ENCODE peak calls at places on chromosomes 3 and 15, in seven cellular contexts. Q, E, K, C, Y, S and T are unnamed samples.

GRCh38 chr3:40407007-40407406 is 20.0 kb downstream of the ENTPD3 start:
- DNase-seq in Q (no peak), E (no peak), K (no peak), C (no peak), Y (no peak), S (no peak), T (no peak)

GRCh38 chr3:9316881-9317341 is 45.9 kb upstream of the THUMPD3 start:
- DNase-seq in Q (no peak), E (no peak), K (peak), C (peak), Y (peak), S (peak), T (peak)

GRCh38 chr15:42069496-42070275 is 24.7 kb downstream of the PLA2G4D start:
- DNase-seq in Q (no peak), E (no peak), K (no peak), C (no peak), Y (no peak), S (no peak), T (no peak)

GRCh38 chr3:14537590-14538450 is 2.3 kb downstream of the GRIP2 start:
- DNase-seq in Q (no peak), E (peak), K (no peak), C (no peak), Y (no peak), S (no peak), T (no peak)

GRCh38 chr3:33113772-33114621 is at the start of gene CRTAP:
- DNase-seq in Q (peak), E (peak), K (peak), C (peak), Y (peak), S (peak), T (peak)

GRCh38 chr3:49316696-49317457 is 23.0 kb downstream of the USP4 start:
- DNase-seq in Q (no peak), E (no peak), K (no peak), C (no peak), Y (no peak), S (no peak), T (no peak)

GRCh38 chr15:93217343-93217742 is 128.3 kb upstream of the RGMA start:
- DNase-seq in Q (no peak), E (no peak), K (no peak), C (no peak), Y (no peak), S (no peak), T (no peak)

GRCh38 chr15:72493220-72493619 is 19.1 kb downstream of the ARIH1 start:
- DNase-seq in Q (no peak), E (no peak), K (no peak), C (no peak), Y (no peak), S (no peak), T (no peak)

GRCh38 chr3:149314807-149315578 is 18.4 kb downstream of the TM4SF18 start:
- DNase-seq in Q (peak), E (no peak), K (peak), C (no peak), Y (no peak), S (peak), T (peak)

GRCh38 chr3:13420051-13420816 is at the start of gene NUP210:
- DNase-seq in Q (peak), E (peak), K (no peak), C (no peak), Y (peak), S (no peak), T (no peak)

GRCh38 chr3:129965937-129966336 is 8.6 kb upstream of the TRH start:
- DNase-seq in Q (no peak), E (no peak), K (no peak), C (no peak), Y (no peak), S (no peak), T (no peak)

GRCh38 chr3:71724584-71725278 is 471 bp downstream of the EIF4E3 start:
- DNase-seq in Q (peak), E (peak), K (peak), C (no peak), Y (no peak), S (peak), T (no peak)

GRCh38 chr3:129606522-129607390 is at the start of gene PLXND1:
- DNase-seq in Q (peak), E (peak), K (peak), C (no peak), Y (peak), S (no peak), T (peak)

GRCh38 chr3:38834717-38835116 is 18.7 kb upstream of the SCN10A start:
- DNase-seq in Q (no peak), E (no peak), K (peak), C (no peak), Y (no peak), S (no peak), T (no peak)

GRCh38 chr15:41827290-41827879 is 507 bp upstream of the JMJD7 start:
- DNase-seq in Q (peak), E (no peak), K (no peak), C (no peak), Y (peak), S (peak), T (no peak)

GRCh38 chr15:28881600-28881999 is 4.2 kb upstream of the APBA2 start:
- DNase-seq in Q (no peak), E (no peak), K (no peak), C (no peak), Y (no peak), S (no peak), T (no peak)

GRCh38 chr3:136612512-136612911 is 139.7 kb downstream of the STAG1 start:
- DNase-seq in Q (no peak), E (no peak), K (no peak), C (no peak), Y (no peak), S (no peak), T (no peak)

GRCh38 chr3:3216401-3216800 is 36.9 kb upstream of the CRBN start:
- DNase-seq in Q (no peak), E (no peak), K (no peak), C (no peak), Y (no peak), S (no peak), T (no peak)

GRCh38 chr3:13323822-13324221 is 96.3 kb downstream of the NUP210 start:
- DNase-seq in Q (no peak), E (no peak), K (no peak), C (no peak), Y (no peak), S (no peak), T (no peak)

GRCh38 chr15:90035095-90035834 is 34.1 kb downstream of the ZNF710 start:
- DNase-seq in Q (peak), E (peak), K (peak), C (no peak), Y (no peak), S (peak), T (peak)

GRCh38 chr3:24682141-24682547 is 187.5 kb upstream of the THRB start:
- DNase-seq in Q (no peak), E (no peak), K (peak), C (no peak), Y (no peak), S (peak), T (peak)

GRCh38 chr3:94063497-94064119 is 747 bp downstream of the NSUN3 start:
- DNase-seq in Q (no peak), E (peak), K (no peak), C (no peak), Y (no peak), S (no peak), T (no peak)

GRCh38 chr15:74787251-74788041 is 5.6 kb downstream of the CSK start:
- DNase-seq in Q (peak), E (peak), K (peak), C (peak), Y (peak), S (peak), T (peak)

GRCh38 chr15:59432389-59432788 is 5.6 kb upstream of the FAM81A start:
- DNase-seq in Q (no peak), E (no peak), K (no peak), C (no peak), Y (no peak), S (no peak), T (no peak)

GRCh38 chr3:85384372-85384771 is 425.6 kb downstream of the CADM2 start:
- DNase-seq in Q (no peak), E (no peak), K (no peak), C (no peak), Y (no peak), S (no peak), T (no peak)

GRCh38 chr3:51075221-51075775 is 309.8 kb upstream of the MANF start:
- DNase-seq in Q (no peak), E (no peak), K (no peak), C (no peak), Y (no peak), S (peak), T (no peak)

GRCh38 chr3:57557088-57557537 is 1.0 kb downstream of the PDE12 start:
- DNase-seq in Q (peak), E (peak), K (peak), C (no peak), Y (peak), S (peak), T (peak)

GRCh38 chr3:38004415-38005075 is 14.0 kb downstream of the VILL start:
- DNase-seq in Q (peak), E (peak), K (peak), C (no peak), Y (peak), S (peak), T (peak)

GRCh38 chr3:56019490-56019889 is 448.8 kb downstream of the ERC2 start:
- DNase-seq in Q (no peak), E (no peak), K (peak), C (no peak), Y (no peak), S (no peak), T (no peak)

GRCh38 chr15:42499888-42500609 is 4.6 kb downstream of the SNAP23 start:
- DNase-seq in Q (no peak), E (no peak), K (peak), C (no peak), Y (no peak), S (no peak), T (no peak)

GRCh38 chr3:174125267-174125844 is 727.8 kb downstream of the NLGN1 start:
- DNase-seq in Q (peak), E (peak), K (peak), C (peak), Y (peak), S (peak), T (peak)

GRCh38 chr3:119643094-119643493 is 17.3 kb downstream of the POPDC2 start:
- DNase-seq in Q (no peak), E (no peak), K (peak), C (no peak), Y (no peak), S (no peak), T (no peak)

GRCh38 chr15:98154863-98155262 is 194.4 kb downstream of the ARRDC4 start:
- DNase-seq in Q (no peak), E (no peak), K (peak), C (peak), Y (no peak), S (peak), T (peak)

DNA sequence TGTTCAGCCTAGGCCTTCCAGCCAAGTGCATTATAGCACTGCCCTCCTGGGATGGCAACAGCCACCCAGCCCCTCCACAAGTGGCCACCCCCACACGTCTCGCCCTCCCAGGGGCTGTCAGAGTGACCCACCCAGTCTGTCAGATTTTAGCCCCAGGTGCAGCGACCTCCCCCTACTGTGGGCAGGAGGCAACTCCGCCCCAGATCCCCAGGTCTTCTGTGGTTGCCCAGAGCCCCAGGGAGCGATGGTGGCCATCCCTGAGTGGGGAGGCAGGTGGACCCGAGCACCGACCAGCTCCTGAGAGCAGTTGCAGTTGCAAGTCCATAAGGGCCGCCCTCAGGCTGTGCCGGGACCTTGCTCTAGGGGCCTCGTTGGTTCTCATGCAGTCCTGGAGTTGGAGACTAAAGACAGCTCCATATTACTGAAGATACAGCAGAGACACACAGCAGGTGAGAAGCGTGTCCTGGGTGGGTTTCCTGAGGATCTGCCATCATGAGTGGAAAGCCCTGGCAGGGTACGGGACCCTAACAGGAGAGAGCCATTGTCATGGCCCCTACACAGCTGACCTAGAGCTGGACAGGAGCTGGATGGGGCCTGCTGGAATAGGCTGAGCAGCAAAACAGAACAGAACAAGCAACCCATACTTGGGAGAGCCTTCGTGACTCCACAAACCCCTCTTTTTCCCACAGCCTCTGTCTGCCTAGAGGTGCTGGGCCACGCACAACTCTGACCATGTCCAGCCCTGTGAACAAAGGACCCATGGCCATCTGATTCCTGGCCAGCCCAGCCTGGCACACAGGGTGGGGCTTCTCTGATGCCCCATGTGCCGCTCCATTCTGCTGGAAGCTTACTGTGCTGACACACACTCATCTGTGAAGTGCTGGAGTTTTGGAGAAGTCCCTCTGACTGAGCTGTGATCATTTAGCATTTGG is 110.3 kb upstream of the ALDH1A3 start:
- DNase-seq in Q (no peak), E (no peak), K (no peak), C (no peak), Y (no peak), S (no peak), T (no peak)
- TF ChIP-seq CTCF in Q (no peak), E (no peak), K (no peak), C (no peak), Y (no peak), S (no peak), T (no peak)

GRCh38 chr3:153970735-153971347 is 150.3 kb upstream of the ARHGEF26 start:
- DNase-seq in Q (no peak), E (peak), K (peak), C (no peak), Y (no peak), S (peak), T (peak)
- TF ChIP-seq CTCF in Q (peak), E (peak), K (peak), C (peak), Y (peak), S (peak), T (peak)

GRCh38 chr15:76973362-76973743 is 21.6 kb upstream of the PSTPIP1 start:
- DNase-seq in Q (no peak), E (peak), K (peak), C (no peak), Y (peak), S (no peak), T (no peak)
- TF ChIP-seq CTCF in Q (no peak), E (peak), K (peak), C (peak), Y (peak), S (peak), T (peak)

GRCh38 chr3:15976524-15976923 is 178.7 kb upstream of the ANKRD28 start:
- DNase-seq in Q (no peak), E (no peak), K (no peak), C (no peak), Y (no peak), S (peak), T (no peak)

GRCh38 chr3:15973414-15973813 is 175.6 kb upstream of the ANKRD28 start:
- DNase-seq in Q (no peak), E (no peak), K (no peak), C (no peak), Y (no peak), S (no peak), T (no peak)

GRCh38 chr3:15973930-15974329 is 176.2 kb upstream of the ANKRD28 start:
- DNase-seq in Q (no peak), E (peak), K (no peak), C (no peak), Y (no peak), S (no peak), T (no peak)

GRCh38 chr3:15977089-15977488 is 179.3 kb upstream of the ANKRD28 start:
- DNase-seq in Q (no peak), E (no peak), K (no peak), C (no peak), Y (no peak), S (no peak), T (no peak)

GRCh38 chr3:15974647-15975046 is 176.9 kb upstream of the ANKRD28 start:
- DNase-seq in Q (no peak), E (peak), K (no peak), C (no peak), Y (peak), S (no peak), T (no peak)
- TF ChIP-seq CTCF in Q (peak), E (peak), K (no peak), C (peak), Y (peak), S (peak), T (peak)

GRCh38 chr15:81280086-81280485 is 43.9 kb downstream of the STARD5 start:
- DNase-seq in Q (no peak), E (no peak), K (no peak), C (no peak), Y (peak), S (no peak), T (no peak)

GRCh38 chr15:81281925-81282895 is 41.7 kb downstream of the STARD5 start:
- DNase-seq in Q (peak), E (no peak), K (no peak), C (no peak), Y (peak), S (no peak), T (no peak)

GRCh38 chr15:81281176-81281735 is 42.7 kb downstream of the STARD5 start:
- DNase-seq in Q (no peak), E (no peak), K (no peak), C (no peak), Y (peak), S (no peak), T (no peak)

GRCh38 chr15:81279621-81280051 is 44.3 kb downstream of the STARD5 start:
- DNase-seq in Q (no peak), E (no peak), K (peak), C (no peak), Y (peak), S (no peak), T (peak)

GRCh38 chr15:81280696-81281095 is 43.2 kb downstream of the STARD5 start:
- DNase-seq in Q (no peak), E (no peak), K (no peak), C (no peak), Y (peak), S (peak), T (no peak)
- TF ChIP-seq CTCF in Q (no peak), E (no peak), K (no peak), C (no peak), Y (no peak), S (no peak), T (no peak)

GRCh38 chr3:30319713-30320112 is 286.7 kb upstream of the TGFBR2 start:
- DNase-seq in Q (peak), E (peak), K (peak), C (peak), Y (peak), S (peak), T (peak)
- TF ChIP-seq CTCF in Q (peak), E (peak), K (peak), C (peak), Y (peak), S (peak), T (peak)

DNA sequence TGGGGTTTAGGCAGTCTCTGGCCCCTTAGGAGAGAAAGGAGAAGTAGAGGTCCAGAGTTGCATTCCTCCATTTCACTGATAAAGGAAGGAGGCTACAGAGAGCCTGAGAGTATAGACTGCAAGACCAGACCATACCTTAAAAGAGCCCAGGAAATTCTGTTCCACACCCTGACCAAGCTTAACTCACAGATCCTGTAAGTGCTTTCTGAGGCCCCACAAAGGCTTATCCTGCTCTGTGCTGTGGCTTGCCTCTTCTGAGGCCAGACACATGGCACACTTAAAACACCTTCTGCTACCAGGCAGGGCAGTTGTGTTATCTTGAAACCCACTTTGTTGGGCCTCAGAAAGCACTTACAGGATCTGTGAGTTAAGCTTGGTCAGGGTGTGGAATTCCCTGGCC is 39.1 kb upstream of the LEKR1 start:
- DNase-seq in Q (no peak), E (peak), K (no peak), C (no peak), Y (no peak), S (no peak), T (no peak)
- TF ChIP-seq CTCF in Q (no peak), E (no peak), K (no peak), C (no peak), Y (no peak), S (no peak), T (no peak)